ENCODE peak calls at places on chromosomes 5 and 9, in six cellular contexts. E, B, M, P, L and R are unnamed samples.

GRCh38 chr9:125994066-125994943 is 247.1 kb downstream of the PBX3 start:
- DNase-seq in P (no peak), B (no peak), E (no peak), M (no peak), L (no peak), R (no peak)

GRCh38 chr5:170885779-170886178 is 24.0 kb downstream of the RANBP17 start:
- DNase-seq in E (no peak), M (no peak), B (no peak), L (no peak), P (no peak), R (no peak)

GRCh38 chr5:139271201-139272027 is 22.1 kb upstream of the MATR3 start:
- DNase-seq in P (peak; percentile 74), E (no peak), L (peak; percentile 59), M (no peak), B (no peak), R (no peak)

GRCh38 chr5:60404171-60404570 is 295.8 kb downstream of the DEPDC1B start:
- DNase-seq in B (no peak), E (no peak), P (peak; percentile 23), L (no peak), M (no peak), R (no peak)

GRCh38 chr5:159034083-159034824 is 65.5 kb downstream of the EBF1 start:
- DNase-seq in M (no peak), L (no peak), E (no peak), B (no peak), P (no peak), R (no peak)

GRCh38 chr5:58714046-58714445 is 131.2 kb downstream of the RAB3C start:
- DNase-seq in P (no peak), M (no peak), L (no peak), B (no peak), E (no peak), R (no peak)

GRCh38 chr5:38905516-38905915 is 59.7 kb downstream of the OSMR start:
- DNase-seq in E (no peak), B (no peak), P (no peak), M (no peak), L (no peak), R (no peak)

GRCh38 chr9:36148652-36149051 is 12.1 kb downstream of the GLIPR2 start:
- DNase-seq in L (peak; percentile 68), M (no peak), P (peak; percentile 63), E (no peak), B (peak; percentile 76), R (no peak)

GRCh38 chr9:123718188-123718587 is 211.7 kb downstream of the DENND1A start:
- DNase-seq in M (no peak), L (no peak), E (no peak), P (no peak), B (no peak), R (no peak)

GRCh38 chr5:110055301-110055700 is 365.6 kb downstream of the MAN2A1 start:
- DNase-seq in M (no peak), E (no peak), B (no peak), P (no peak), L (no peak), R (no peak)

GRCh38 chr9:4027616-4028015 is 272.3 kb downstream of the GLIS3 start:
- DNase-seq in L (no peak), M (no peak), E (no peak), P (no peak), B (no peak), R (no peak)

GRCh38 chr9:4021621-4022213 is 278.2 kb downstream of the GLIS3 start:
- DNase-seq in B (no peak), L (no peak), E (no peak), M (no peak), P (no peak), R (no peak)

GRCh38 chr9:4022435-4023067 is 277.3 kb downstream of the GLIS3 start:
- DNase-seq in L (no peak), E (no peak), P (no peak), B (no peak), M (no peak), R (no peak)

GRCh38 chr9:4026925-4027324 is 272.9 kb downstream of the GLIS3 start:
- DNase-seq in E (no peak), P (no peak), B (no peak), M (no peak), L (no peak), R (no peak)

DNA sequence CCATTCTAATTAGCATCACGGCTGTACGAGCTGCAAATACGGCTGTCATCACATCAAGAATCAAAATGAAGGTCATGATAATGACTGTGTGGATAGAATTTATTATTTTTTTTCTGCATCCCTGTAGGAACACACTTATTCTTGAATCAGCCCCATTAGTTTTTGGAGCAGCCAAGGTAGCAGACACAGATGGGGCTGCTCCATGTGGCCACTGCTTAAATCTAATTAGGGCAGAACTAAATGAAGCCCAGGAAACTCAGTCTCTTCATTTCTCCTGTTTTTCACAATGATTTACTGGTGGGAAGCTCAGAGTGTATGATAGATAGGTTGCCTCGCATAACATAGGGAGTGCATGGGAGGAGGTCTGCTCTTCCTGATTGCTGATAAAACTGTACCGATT is 275.6 kb downstream of the GLIS3 start:
- DNase-seq in B (no peak), P (no peak), L (no peak), E (no peak), M (no peak), R (no peak)
- TF ChIP-seq JUND in B (no peak), P (no peak), L (no peak), E (no peak), M (no peak), R (no peak)

DNA sequence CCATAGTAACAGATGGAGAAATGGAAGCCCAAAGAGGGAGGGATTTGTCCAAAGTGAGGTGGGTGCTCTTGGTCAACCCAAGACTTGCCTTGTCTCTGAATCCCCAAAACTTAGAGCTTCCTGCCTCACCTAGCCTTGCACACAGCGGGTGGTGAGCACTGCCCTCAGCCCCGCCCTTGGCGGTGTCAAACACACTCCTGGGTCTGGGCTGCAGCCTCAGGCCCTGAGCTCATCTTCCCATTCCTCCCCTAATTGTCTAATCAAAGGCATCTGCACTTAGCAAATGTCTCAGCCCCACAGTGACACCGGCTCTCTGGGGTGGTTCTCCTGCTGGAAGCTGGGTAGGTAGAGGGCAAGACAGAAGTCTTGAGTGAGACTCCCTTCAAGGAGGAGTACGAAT is 20.9 kb downstream of the FABP6 start:
- DNase-seq in P (no peak), E (no peak), B (no peak), L (no peak), M (no peak), R (no peak)
- TF ChIP-seq JUND in P (no peak), E (no peak), B (no peak), L (no peak), M (no peak), R (no peak)

GRCh38 chr9:133321411-133321935 is 14.5 kb downstream of the SURF6 start:
- DNase-seq in E (no peak), M (no peak), P (no peak), B (no peak), L (no peak), R (no peak)
- TF ChIP-seq JUND in E (no peak), M (no peak), P (no peak), B (no peak), L (no peak), R (no peak)

DNA sequence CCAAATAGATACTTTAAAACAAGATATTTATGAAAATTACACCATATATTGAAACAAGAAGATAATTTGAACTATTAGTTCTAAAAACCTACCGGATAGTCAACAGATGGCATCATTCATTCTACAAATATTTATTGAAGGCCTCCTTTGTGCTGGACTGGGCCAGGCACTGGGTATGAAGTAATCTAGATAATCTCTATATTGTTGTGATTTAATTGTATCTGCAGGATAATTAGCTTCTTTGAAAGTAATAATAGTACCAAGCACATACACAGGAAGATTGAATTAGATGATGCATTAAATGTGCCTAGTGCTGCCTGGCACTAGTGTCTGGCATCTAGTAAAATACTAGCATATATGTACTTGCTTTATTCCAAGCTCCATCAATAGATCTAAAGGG is 735.2 kb upstream of the DMAC1 start:
- DNase-seq in P (no peak), L (no peak), B (no peak), E (no peak), M (no peak), R (no peak)
- TF ChIP-seq JUND in P (no peak), L (no peak), B (no peak), E (no peak), M (no peak), R (no peak)

GRCh38 chr9:128421474-128422010 is 885 bp downstream of the CERCAM start:
- DNase-seq in M (no peak), E (no peak), B (no peak), L (peak; percentile 47), P (no peak), R (no peak)

GRCh38 chr9:128416432-128417019 is 4.1 kb upstream of the CERCAM start:
- DNase-seq in B (no peak), M (no peak), E (no peak), L (no peak), P (no peak), R (no peak)

GRCh38 chr9:128420060-128420650 is 502 bp upstream of the CERCAM start:
- DNase-seq in E (no peak), M (no peak), B (no peak), P (peak; percentile 39), L (peak; percentile 88), R (peak; percentile 84)

GRCh38 chr9:128420651-128421473 is at the start of gene CERCAM:
- DNase-seq in B (no peak), P (peak; percentile 34), M (no peak), E (no peak), L (peak; percentile 72), R (peak; percentile 67)

DNA sequence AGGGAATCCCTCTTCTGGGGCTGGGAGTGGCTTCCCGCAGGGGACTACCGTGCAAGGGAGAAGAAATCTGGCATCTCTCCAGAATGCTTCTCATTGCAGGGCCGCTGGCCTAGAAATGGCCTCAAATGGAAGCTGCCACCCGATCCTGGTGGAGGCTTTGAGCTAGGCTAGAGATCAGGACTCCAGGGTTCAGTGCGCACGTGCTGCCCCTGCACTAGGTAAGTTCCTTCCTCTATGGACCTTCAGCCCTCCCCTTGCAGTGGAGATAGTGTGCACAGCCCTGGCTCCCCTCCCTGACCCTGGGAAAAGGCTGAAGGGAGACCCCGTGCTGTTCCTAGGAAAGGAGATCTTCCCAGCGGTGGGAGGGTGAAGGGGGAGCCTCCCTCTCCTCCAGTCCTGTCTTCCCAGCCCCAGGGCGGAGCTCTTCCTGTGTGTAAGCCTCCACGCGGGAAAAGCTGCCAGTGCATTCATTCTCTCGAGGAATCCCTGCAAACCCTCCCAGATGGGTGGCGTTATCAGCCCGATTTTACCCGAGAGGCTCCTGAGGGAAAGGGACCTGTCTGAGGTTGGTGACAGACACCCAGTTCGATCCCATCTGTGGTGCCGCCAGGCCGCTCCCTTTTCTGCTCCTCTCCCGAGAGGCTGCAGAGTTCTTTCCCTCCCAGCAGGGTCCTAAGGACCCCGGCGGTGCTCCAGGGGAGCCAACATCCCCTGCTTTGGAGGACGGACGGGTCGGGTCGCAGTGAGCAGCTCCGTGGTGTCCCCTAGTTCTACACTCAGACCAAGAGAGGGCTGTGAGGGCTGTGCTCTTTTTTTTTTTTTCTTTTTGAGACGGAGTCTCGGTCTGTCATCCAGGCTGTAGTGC is 1.4 kb upstream of the CERCAM start:
- DNase-seq in L (no peak), M (no peak), P (no peak), E (no peak), B (no peak), R (no peak)
- TF ChIP-seq JUND in L (no peak), M (no peak), P (no peak), E (no peak), B (no peak), R (no peak)

GRCh38 chr5:126365446-126366198 is 57.6 kb upstream of the GRAMD2B start:
- DNase-seq in B (no peak), L (no peak), M (no peak), P (peak; percentile 32), E (no peak), R (no peak)
- TF ChIP-seq JUND in B (no peak), L (no peak), M (no peak), P (no peak), E (no peak), R (no peak)